ENCODE peak calls at places on chromosomes 13 and 19, in five cellular contexts. One of them, this sample, is unnamed.

GRCh38 chr13:93959796-93960533 is 519.5 kb downstream of the DCT start:
- DNase-seq in stimulated activated CD4-positive, alpha-beta T cell treated with anti-CD3 and anti-CD28 coated beads, Interleukin-2, amount 100 ng/mL, for 48 hours: no peak
- DNase-seq in GOT3: no peak
- DNase-seq in stimulated activated naive CD4-positive, alpha-beta T cell: no peak
- DNase-seq in GM12892: no peak
- DNase-seq in this sample: no peak

GRCh38 chr13:98592353-98592740 is 15.4 kb upstream of the STK24 start:
- DNase-seq in stimulated activated naive CD4-positive, alpha-beta T cell: no peak
- DNase-seq in GOT3: no peak
- DNase-seq in GM12892: no peak
- DNase-seq in stimulated activated CD4-positive, alpha-beta T cell treated with anti-CD3 and anti-CD28 coated beads, Interleukin-2, amount 100 ng/mL, for 48 hours: no peak
- DNase-seq in this sample: no peak

GRCh38 chr13:72677431-72677830 is 50.0 kb downstream of the MZT1 start:
- DNase-seq in stimulated activated naive CD4-positive, alpha-beta T cell: no peak
- DNase-seq in GOT3: no peak
- DNase-seq in stimulated activated CD4-positive, alpha-beta T cell treated with anti-CD3 and anti-CD28 coated beads, Interleukin-2, amount 100 ng/mL, for 48 hours: no peak
- DNase-seq in GM12892: no peak
- DNase-seq in this sample: no peak

GRCh38 chr19:51691122-51692064 is 1.7 kb upstream of the SPACA6 start:
- DNase-seq in GM12892: no peak
- DNase-seq in GOT3: no peak
- DNase-seq in stimulated activated naive CD4-positive, alpha-beta T cell: no peak
- DNase-seq in stimulated activated CD4-positive, alpha-beta T cell treated with anti-CD3 and anti-CD28 coated beads, Interleukin-2, amount 100 ng/mL, for 48 hours: no peak
- DNase-seq in this sample: no peak

GRCh38 chr13:110479648-110480047 is 81.9 kb downstream of the RAB20 start:
- DNase-seq in GOT3: no peak
- DNase-seq in stimulated activated CD4-positive, alpha-beta T cell treated with anti-CD3 and anti-CD28 coated beads, Interleukin-2, amount 100 ng/mL, for 48 hours: no peak
- DNase-seq in stimulated activated naive CD4-positive, alpha-beta T cell: no peak
- DNase-seq in GM12892: no peak
- DNase-seq in this sample: peak

GRCh38 chr13:110548891-110549794 is 12.4 kb downstream of the RAB20 start:
- DNase-seq in GOT3: no peak
- DNase-seq in stimulated activated naive CD4-positive, alpha-beta T cell: no peak
- DNase-seq in GM12892: no peak
- DNase-seq in stimulated activated CD4-positive, alpha-beta T cell treated with anti-CD3 and anti-CD28 coated beads, Interleukin-2, amount 100 ng/mL, for 48 hours: no peak
- DNase-seq in this sample: no peak

GRCh38 chr13:24106429-24106828 is 54.1 kb upstream of the SPATA13 start:
- DNase-seq in GOT3: no peak
- DNase-seq in stimulated activated CD4-positive, alpha-beta T cell treated with anti-CD3 and anti-CD28 coated beads, Interleukin-2, amount 100 ng/mL, for 48 hours: no peak
- DNase-seq in stimulated activated naive CD4-positive, alpha-beta T cell: no peak
- DNase-seq in GM12892: no peak
- DNase-seq in this sample: no peak

GRCh38 chr19:32324631-32325215 is 20.7 kb upstream of the ZNF507 start:
- DNase-seq in GOT3: no peak
- DNase-seq in stimulated activated CD4-positive, alpha-beta T cell treated with anti-CD3 and anti-CD28 coated beads, Interleukin-2, amount 100 ng/mL, for 48 hours: no peak
- DNase-seq in stimulated activated naive CD4-positive, alpha-beta T cell: no peak
- DNase-seq in GM12892: no peak
- DNase-seq in this sample: no peak

GRCh38 chr13:57624565-57625435 is 6.7 kb upstream of the PCDH17 start:
- DNase-seq in GOT3: no peak
- DNase-seq in stimulated activated CD4-positive, alpha-beta T cell treated with anti-CD3 and anti-CD28 coated beads, Interleukin-2, amount 100 ng/mL, for 48 hours: peak
- DNase-seq in GM12892: no peak
- DNase-seq in stimulated activated naive CD4-positive, alpha-beta T cell: no peak
- DNase-seq in this sample: no peak

This sample was measured in psoas muscle.